ENCODE peak calls at places on chromosome 9, in seven cellular contexts. One of them, this sample, is unnamed.

GRCh38 chr9:37453827-37454226 is 11.4 kb downstream of the ZBTB5 start:
- DNase-seq in heart left ventricle: no peak
- DNase-seq in bronchial epithelial cell: peak
- DNase-seq in transverse colon: no peak
- DNase-seq in body of pancreas: no peak
- DNase-seq in PC-9: no peak
- DNase-seq in suprapubic skin: no peak
- DNase-seq in this sample: no peak

GRCh38 chr9:89025538-89025937 is 34.3 kb downstream of the S1PR3 start:
- DNase-seq in heart left ventricle: no peak
- DNase-seq in bronchial epithelial cell: no peak
- DNase-seq in transverse colon: no peak
- DNase-seq in body of pancreas: no peak
- DNase-seq in PC-9: no peak
- DNase-seq in suprapubic skin: no peak
- DNase-seq in this sample: no peak

GRCh38 chr9:79889325-79889724 is 317.6 kb downstream of the TLE4 start:
- DNase-seq in heart left ventricle: no peak
- DNase-seq in bronchial epithelial cell: no peak
- DNase-seq in transverse colon: no peak
- DNase-seq in body of pancreas: no peak
- DNase-seq in PC-9: no peak
- DNase-seq in suprapubic skin: no peak
- DNase-seq in this sample: no peak

GRCh38 chr9:1939926-1940368 is 75.2 kb upstream of the SMARCA2 start:
- DNase-seq in heart left ventricle: no peak
- DNase-seq in bronchial epithelial cell: peak
- DNase-seq in transverse colon: peak
- DNase-seq in body of pancreas: peak
- DNase-seq in PC-9: no peak
- DNase-seq in suprapubic skin: no peak
- DNase-seq in this sample: peak

GRCh38 chr9:29100762-29101161 is 1527.5 kb upstream of the C9orf72 start:
- DNase-seq in heart left ventricle: no peak
- DNase-seq in bronchial epithelial cell: no peak
- DNase-seq in transverse colon: no peak
- DNase-seq in body of pancreas: no peak
- DNase-seq in PC-9: no peak
- DNase-seq in suprapubic skin: no peak
- DNase-seq in this sample: no peak

GRCh38 chr9:70602364-70603019 is 188.0 kb upstream of the KLF9 start:
- DNase-seq in heart left ventricle: peak
- DNase-seq in bronchial epithelial cell: peak
- DNase-seq in transverse colon: peak
- DNase-seq in body of pancreas: peak
- DNase-seq in PC-9: peak
- DNase-seq in suprapubic skin: no peak
- DNase-seq in this sample: peak

GRCh38 chr9:93193373-93193725 is 9.4 kb downstream of the WNK2 start:
- DNase-seq in heart left ventricle: no peak
- DNase-seq in bronchial epithelial cell: peak
- DNase-seq in transverse colon: peak
- DNase-seq in body of pancreas: peak
- DNase-seq in PC-9: no peak
- DNase-seq in suprapubic skin: no peak
- DNase-seq in this sample: no peak

GRCh38 chr9:37529111-37529510 is 43.4 kb downstream of the POLR1E start:
- DNase-seq in heart left ventricle: no peak
- DNase-seq in bronchial epithelial cell: peak
- DNase-seq in transverse colon: peak
- DNase-seq in body of pancreas: no peak
- DNase-seq in PC-9: no peak
- DNase-seq in suprapubic skin: no peak
- DNase-seq in this sample: no peak

GRCh38 chr9:12884736-12885395 is 110.0 kb downstream of the LURAP1L start:
- DNase-seq in heart left ventricle: no peak
- DNase-seq in bronchial epithelial cell: peak
- DNase-seq in transverse colon: no peak
- DNase-seq in body of pancreas: no peak
- DNase-seq in PC-9: no peak
- DNase-seq in suprapubic skin: no peak
- DNase-seq in this sample: peak

GRCh38 chr9:13014484-13014883 is 239.7 kb downstream of the LURAP1L start:
- DNase-seq in heart left ventricle: no peak
- DNase-seq in bronchial epithelial cell: no peak
- DNase-seq in transverse colon: no peak
- DNase-seq in body of pancreas: no peak
- DNase-seq in PC-9: no peak
- DNase-seq in suprapubic skin: no peak
- DNase-seq in this sample: no peak

GRCh38 chr9:8365029-8365428 is 565.5 kb upstream of the DMAC1 start:
- DNase-seq in heart left ventricle: no peak
- DNase-seq in bronchial epithelial cell: peak
- DNase-seq in transverse colon: no peak
- DNase-seq in body of pancreas: no peak
- DNase-seq in PC-9: no peak
- DNase-seq in suprapubic skin: no peak
- DNase-seq in this sample: no peak

GRCh38 chr9:72363908-72364678 is 915 bp downstream of the ZFAND5 start:
- DNase-seq in heart left ventricle: peak
- DNase-seq in bronchial epithelial cell: peak
- DNase-seq in transverse colon: peak
- DNase-seq in body of pancreas: peak
- DNase-seq in PC-9: peak
- DNase-seq in suprapubic skin: peak
- DNase-seq in this sample: peak

GRCh38 chr9:135105211-135105745 is 17.8 kb downstream of the OLFM1 start:
- DNase-seq in heart left ventricle: no peak
- DNase-seq in bronchial epithelial cell: no peak
- DNase-seq in transverse colon: no peak
- DNase-seq in body of pancreas: no peak
- DNase-seq in PC-9: no peak
- DNase-seq in suprapubic skin: no peak
- DNase-seq in this sample: no peak

GRCh38 chr9:131096490-131097258 is at the start of gene AIF1L:
- DNase-seq in heart left ventricle: no peak
- DNase-seq in bronchial epithelial cell: no peak
- DNase-seq in transverse colon: no peak
- DNase-seq in body of pancreas: peak
- DNase-seq in PC-9: peak
- DNase-seq in suprapubic skin: no peak
- DNase-seq in this sample: peak

GRCh38 chr9:113997610-113998009 is 80.5 kb downstream of the AMBP start:
- DNase-seq in heart left ventricle: peak
- DNase-seq in bronchial epithelial cell: no peak
- DNase-seq in transverse colon: no peak
- DNase-seq in body of pancreas: no peak
- DNase-seq in PC-9: no peak
- DNase-seq in suprapubic skin: peak
- DNase-seq in this sample: no peak

GRCh38 chr9:14314424-14314928 is 535 bp upstream of the NFIB start:
- DNase-seq in heart left ventricle: peak
- DNase-seq in bronchial epithelial cell: peak
- DNase-seq in transverse colon: peak
- DNase-seq in body of pancreas: peak
- DNase-seq in PC-9: peak
- DNase-seq in suprapubic skin: peak
- DNase-seq in this sample: no peak

GRCh38 chr9:14315754-14316573 is 2.0 kb upstream of the NFIB start:
- DNase-seq in heart left ventricle: peak
- DNase-seq in bronchial epithelial cell: peak
- DNase-seq in transverse colon: peak
- DNase-seq in body of pancreas: peak
- DNase-seq in PC-9: peak
- DNase-seq in suprapubic skin: peak
- DNase-seq in this sample: no peak

GRCh38 chr9:14317667-14318255 is 3.8 kb upstream of the NFIB start:
- DNase-seq in heart left ventricle: no peak
- DNase-seq in bronchial epithelial cell: no peak
- DNase-seq in transverse colon: no peak
- DNase-seq in body of pancreas: no peak
- DNase-seq in PC-9: no peak
- DNase-seq in suprapubic skin: no peak
- DNase-seq in this sample: no peak

GRCh38 chr9:14314929-14315753 is 1.2 kb upstream of the NFIB start:
- DNase-seq in heart left ventricle: peak
- DNase-seq in bronchial epithelial cell: peak
- DNase-seq in transverse colon: peak
- DNase-seq in body of pancreas: peak
- DNase-seq in PC-9: peak
- DNase-seq in suprapubic skin: peak
- DNase-seq in this sample: no peak

GRCh38 chr9:14316574-14317304 is 2.8 kb upstream of the NFIB start:
- DNase-seq in heart left ventricle: no peak
- DNase-seq in bronchial epithelial cell: no peak
- DNase-seq in transverse colon: no peak
- DNase-seq in body of pancreas: no peak
- DNase-seq in PC-9: no peak
- DNase-seq in suprapubic skin: no peak
- DNase-seq in this sample: no peak
- H3K4me3 ChIP-seq in heart left ventricle: peak
- H3K4me3 ChIP-seq in bronchial epithelial cell: no peak
- H3K4me3 ChIP-seq in transverse colon: peak
- H3K4me3 ChIP-seq in body of pancreas: no peak
- H3K4me3 ChIP-seq in PC-9: no peak
- H3K4me3 ChIP-seq in suprapubic skin: peak
- H3K4me3 ChIP-seq in this sample: no peak

GRCh38 chr9:132350861-132351315 is 3.9 kb downstream of the SETX start:
- DNase-seq in heart left ventricle: no peak
- DNase-seq in bronchial epithelial cell: no peak
- DNase-seq in transverse colon: no peak
- DNase-seq in body of pancreas: no peak
- DNase-seq in PC-9: no peak
- DNase-seq in suprapubic skin: no peak
- DNase-seq in this sample: no peak
- H3K4me3 ChIP-seq in heart left ventricle: no peak
- H3K4me3 ChIP-seq in bronchial epithelial cell: no peak
- H3K4me3 ChIP-seq in transverse colon: no peak
- H3K4me3 ChIP-seq in body of pancreas: no peak
- H3K4me3 ChIP-seq in PC-9: no peak
- H3K4me3 ChIP-seq in suprapubic skin: peak
- H3K4me3 ChIP-seq in this sample: no peak

GRCh38 chr9:108683245-108683644 is 172.5 kb downstream of the ACTL7B start:
- DNase-seq in heart left ventricle: no peak
- DNase-seq in bronchial epithelial cell: no peak
- DNase-seq in transverse colon: no peak
- DNase-seq in body of pancreas: no peak
- DNase-seq in PC-9: no peak
- DNase-seq in suprapubic skin: no peak
- DNase-seq in this sample: no peak

GRCh38 chr9:108691614-108692013 is 164.2 kb downstream of the ACTL7B start:
- DNase-seq in heart left ventricle: no peak
- DNase-seq in bronchial epithelial cell: peak
- DNase-seq in transverse colon: peak
- DNase-seq in body of pancreas: no peak
- DNase-seq in PC-9: peak
- DNase-seq in suprapubic skin: no peak
- DNase-seq in this sample: no peak

GRCh38 chr9:108687360-108687981 is 168.3 kb downstream of the ACTL7B start:
- DNase-seq in heart left ventricle: no peak
- DNase-seq in bronchial epithelial cell: peak
- DNase-seq in transverse colon: no peak
- DNase-seq in body of pancreas: no peak
- DNase-seq in PC-9: no peak
- DNase-seq in suprapubic skin: no peak
- DNase-seq in this sample: no peak

GRCh38 chr9:108684288-108685025 is 171.3 kb downstream of the ACTL7B start:
- DNase-seq in heart left ventricle: no peak
- DNase-seq in bronchial epithelial cell: no peak
- DNase-seq in transverse colon: no peak
- DNase-seq in body of pancreas: no peak
- DNase-seq in PC-9: no peak
- DNase-seq in suprapubic skin: no peak
- DNase-seq in this sample: no peak

DNA sequence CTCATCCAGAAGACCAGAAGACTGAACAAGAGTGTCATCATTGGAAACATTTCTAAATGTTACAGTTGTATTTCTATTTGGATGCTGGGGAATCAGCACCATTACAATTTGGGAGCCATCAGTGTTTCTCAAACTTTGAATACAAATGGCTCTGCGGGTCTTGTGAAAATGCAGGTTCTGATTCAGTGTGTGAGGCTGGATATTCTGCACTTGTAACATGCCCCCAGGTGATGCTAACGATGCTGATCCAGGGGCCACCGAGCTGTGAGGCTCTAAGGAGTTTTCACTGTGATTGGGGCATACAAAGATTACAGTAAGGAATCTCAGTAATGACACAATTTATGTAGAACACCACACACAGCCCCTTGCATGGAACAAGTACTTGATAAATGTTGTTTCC is 167.7 kb downstream of the ACTL7B start:
- DNase-seq in heart left ventricle: no peak
- DNase-seq in bronchial epithelial cell: no peak
- DNase-seq in transverse colon: no peak
- DNase-seq in body of pancreas: no peak
- DNase-seq in PC-9: no peak
- DNase-seq in suprapubic skin: no peak
- DNase-seq in this sample: no peak
- H3K4me3 ChIP-seq in heart left ventricle: no peak
- H3K4me3 ChIP-seq in bronchial epithelial cell: no peak
- H3K4me3 ChIP-seq in transverse colon: no peak
- H3K4me3 ChIP-seq in body of pancreas: no peak
- H3K4me3 ChIP-seq in PC-9: no peak
- H3K4me3 ChIP-seq in suprapubic skin: no peak
- H3K4me3 ChIP-seq in this sample: no peak

GRCh38 chr9:78017294-78017693 is 14.3 kb downstream of the GNAQ start:
- DNase-seq in heart left ventricle: no peak
- DNase-seq in bronchial epithelial cell: no peak
- DNase-seq in transverse colon: no peak
- DNase-seq in body of pancreas: no peak
- DNase-seq in PC-9: no peak
- DNase-seq in suprapubic skin: no peak
- DNase-seq in this sample: no peak

GRCh38 chr9:78023003-78023741 is 8.4 kb downstream of the GNAQ start:
- DNase-seq in heart left ventricle: no peak
- DNase-seq in bronchial epithelial cell: peak
- DNase-seq in transverse colon: no peak
- DNase-seq in body of pancreas: peak
- DNase-seq in PC-9: no peak
- DNase-seq in suprapubic skin: no peak
- DNase-seq in this sample: peak

GRCh38 chr9:78025186-78025585 is 6.4 kb downstream of the GNAQ start:
- DNase-seq in heart left ventricle: no peak
- DNase-seq in bronchial epithelial cell: no peak
- DNase-seq in transverse colon: no peak
- DNase-seq in body of pancreas: no peak
- DNase-seq in PC-9: no peak
- DNase-seq in suprapubic skin: no peak
- DNase-seq in this sample: no peak

GRCh38 chr9:78026416-78026815 is 5.2 kb downstream of the GNAQ start:
- DNase-seq in heart left ventricle: no peak
- DNase-seq in bronchial epithelial cell: peak
- DNase-seq in transverse colon: no peak
- DNase-seq in body of pancreas: no peak
- DNase-seq in PC-9: no peak
- DNase-seq in suprapubic skin: no peak
- DNase-seq in this sample: no peak

DNA sequence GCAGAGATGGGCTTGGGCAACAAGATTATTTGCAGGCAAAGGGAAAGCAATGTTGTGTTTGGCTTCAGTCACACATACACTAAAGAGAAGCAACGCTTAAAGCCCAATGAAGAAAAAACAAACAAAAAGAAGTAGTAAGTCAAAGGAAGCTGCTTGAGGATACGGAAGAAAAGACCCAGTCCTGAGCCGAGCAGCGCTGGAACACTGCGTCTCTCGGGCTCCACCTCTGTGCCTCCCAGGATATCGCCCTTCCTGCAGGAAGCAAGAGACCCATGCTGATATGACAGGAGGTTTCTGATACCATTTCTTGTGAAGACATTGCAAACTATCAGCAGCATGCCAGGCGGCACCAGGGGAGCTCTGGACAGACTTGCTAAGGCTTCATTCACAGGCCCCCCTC is 9.9 kb downstream of the GNAQ start:
- DNase-seq in heart left ventricle: peak
- DNase-seq in bronchial epithelial cell: no peak
- DNase-seq in transverse colon: peak
- DNase-seq in body of pancreas: no peak
- DNase-seq in PC-9: no peak
- DNase-seq in suprapubic skin: no peak
- DNase-seq in this sample: no peak
- H3K4me3 ChIP-seq in heart left ventricle: peak
- H3K4me3 ChIP-seq in bronchial epithelial cell: no peak
- H3K4me3 ChIP-seq in transverse colon: no peak
- H3K4me3 ChIP-seq in body of pancreas: no peak
- H3K4me3 ChIP-seq in PC-9: no peak
- H3K4me3 ChIP-seq in suprapubic skin: no peak
- H3K4me3 ChIP-seq in this sample: no peak

This sample was measured in Caco-2.